ENCODE peak calls at places on chromosome 9, in four cellular contexts. P is H9, K is H1, C is IMR-90. A is an unnamed sample.

GRCh38 chr9:134785325-134786108 is 95.1 kb upstream of the FCN2 start:
- DNase-seq in P (no peak), K (no peak), C (no peak), A (no peak)

GRCh38 chr9:108241384-108241783 is 614.4 kb downstream of the ACTL7B start:
- DNase-seq in P (no peak), K (no peak), C (no peak), A (peak; percentile 62)

GRCh38 chr9:120774719-120775118 is 18.5 kb downstream of the FBXW2 start:
- DNase-seq in P (no peak), K (no peak), C (no peak), A (no peak)

GRCh38 chr9:113158446-113158845 is 7.6 kb downstream of the SLC31A2 start:
- DNase-seq in P (no peak), K (no peak), C (no peak), A (no peak)

GRCh38 chr9:92476962-92477361 is 5.3 kb downstream of the ASPN start:
- DNase-seq in P (no peak), K (no peak), C (no peak), A (no peak)

GRCh38 chr9:92098638-92099037 is 16.6 kb downstream of the SPTLC1 start:
- DNase-seq in P (no peak), K (no peak), C (no peak), A (peak; percentile 34)

GRCh38 chr9:2120926-2121689 is 106.0 kb downstream of the SMARCA2 start:
- DNase-seq in P (no peak), K (no peak), C (peak; percentile 56), A (no peak)

GRCh38 chr9:87714819-87715218 is 11.1 kb upstream of the CTSL start:
- DNase-seq in P (no peak), K (no peak), C (peak; percentile 90), A (no peak)

GRCh38 chr9:116812231-116813028 is 125.3 kb downstream of the TRIM32 start:
- DNase-seq in P (no peak), K (no peak), C (peak; percentile 13), A (no peak)

GRCh38 chr9:122056484-122056883 is 36.6 kb downstream of the TTLL11 start:
- DNase-seq in P (peak; percentile 61), K (peak; percentile 57), C (no peak), A (peak; percentile 69)

GRCh38 chr9:122463828-122464632 is 13.7 kb downstream of the OR1J1 start:
- DNase-seq in P (peak; percentile 74), K (no peak), C (no peak), A (peak; percentile 55)

GRCh38 chr9:69427286-69427685 is 102.3 kb downstream of the ENTREP1 start:
- DNase-seq in P (no peak), K (no peak), C (peak; percentile 11), A (no peak)

GRCh38 chr9:20552874-20553624 is 69.2 kb downstream of the MLLT3 start:
- DNase-seq in P (no peak), K (no peak), C (peak; percentile 25), A (no peak)

GRCh38 chr9:131330814-131331600 is 41.5 kb downstream of the PLPP7 start:
- DNase-seq in P (peak; percentile 87), K (peak; percentile 80), C (no peak), A (peak; percentile 99)

GRCh38 chr9:2622361-2623045 is 916 bp downstream of the VLDLR start:
- DNase-seq in P (peak; percentile 39), K (peak; percentile 55), C (peak; percentile 17), A (peak; percentile 35)

GRCh38 chr9:129570450-129571297 is 50.2 kb downstream of the C9orf50 start:
- DNase-seq in P (peak; percentile 62), K (peak; percentile 56), C (peak; percentile 90), A (peak; percentile 90)

GRCh38 chr9:15612962-15613361 is 60.1 kb downstream of the CCDC171 start:
- DNase-seq in P (no peak), K (no peak), C (no peak), A (no peak)

GRCh38 chr9:15622596-15622995 is 69.8 kb downstream of the CCDC171 start:
- DNase-seq in P (no peak), K (no peak), C (peak; percentile 46), A (peak; percentile 19)

GRCh38 chr9:15618540-15619331 is 65.9 kb downstream of the CCDC171 start:
- DNase-seq in P (no peak), K (no peak), C (no peak), A (no peak)

DNA sequence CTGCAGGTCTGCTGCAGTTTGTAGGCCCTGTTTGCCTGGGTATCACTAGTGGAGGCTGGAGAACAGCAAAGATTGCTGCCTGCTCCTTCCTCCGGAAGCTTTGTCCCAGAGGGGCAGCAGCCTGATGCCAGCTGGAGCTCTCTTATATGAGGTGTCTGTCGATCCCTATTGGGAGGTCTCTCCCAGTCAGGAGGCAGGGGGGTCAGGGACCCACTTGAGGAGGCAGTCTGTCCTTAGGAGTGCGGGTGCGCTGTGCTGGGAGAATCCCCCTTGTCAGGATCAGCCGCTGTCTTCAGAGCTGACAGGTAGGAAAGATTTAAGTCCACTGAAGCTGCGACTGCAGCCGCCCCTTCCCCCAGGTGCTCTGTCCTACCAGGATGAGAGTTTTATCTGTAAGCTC is 64.9 kb downstream of the CCDC171 start:
- DNase-seq in P (no peak), K (no peak), C (no peak), A (no peak)
- H4K5ac ChIP-seq in P (no peak overlapping the region), K (no peak overlapping the region), C (no peak overlapping the region), A (no peak overlapping the region)

DNA sequence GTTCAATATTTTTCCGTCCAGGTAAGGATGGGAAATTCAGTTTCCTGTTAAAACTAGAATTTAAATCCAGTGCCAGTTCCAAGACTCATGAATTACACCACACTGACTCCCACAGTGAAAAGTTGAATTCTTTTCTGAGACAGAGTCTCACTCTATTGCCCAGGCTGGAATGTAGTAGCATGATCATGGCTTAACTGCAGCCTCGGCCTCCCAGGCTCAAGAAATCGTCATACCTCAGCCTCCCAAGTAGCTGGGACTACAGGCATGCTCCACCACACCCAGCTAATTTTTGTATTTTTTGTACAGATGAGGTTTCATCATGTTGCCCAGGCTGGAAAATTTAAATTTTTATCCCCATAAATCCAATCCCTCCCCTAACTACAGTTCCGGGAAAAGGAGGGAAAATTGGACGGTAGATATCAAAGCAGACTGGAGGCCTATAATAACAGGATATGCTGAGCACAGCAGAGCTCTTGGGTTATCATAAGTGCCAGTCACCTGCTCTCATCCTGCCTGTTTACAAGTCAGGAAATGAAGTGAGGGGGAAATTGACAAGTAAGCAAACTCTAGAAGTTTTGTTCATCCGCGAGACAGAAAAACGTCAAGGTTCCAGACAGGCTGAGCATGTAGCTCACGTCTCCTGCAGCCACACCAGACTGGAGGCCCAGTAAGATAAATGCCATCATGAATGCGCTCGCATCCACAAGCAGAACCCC is 105.7 kb downstream of the UGCG start:
- DNase-seq in P (no peak), K (no peak), C (no peak), A (no peak)
- H4K5ac ChIP-seq in P (no peak overlapping the region), K (no peak overlapping the region), C (peak overlapping the region; percentile 93), A (no peak overlapping the region)

DNA sequence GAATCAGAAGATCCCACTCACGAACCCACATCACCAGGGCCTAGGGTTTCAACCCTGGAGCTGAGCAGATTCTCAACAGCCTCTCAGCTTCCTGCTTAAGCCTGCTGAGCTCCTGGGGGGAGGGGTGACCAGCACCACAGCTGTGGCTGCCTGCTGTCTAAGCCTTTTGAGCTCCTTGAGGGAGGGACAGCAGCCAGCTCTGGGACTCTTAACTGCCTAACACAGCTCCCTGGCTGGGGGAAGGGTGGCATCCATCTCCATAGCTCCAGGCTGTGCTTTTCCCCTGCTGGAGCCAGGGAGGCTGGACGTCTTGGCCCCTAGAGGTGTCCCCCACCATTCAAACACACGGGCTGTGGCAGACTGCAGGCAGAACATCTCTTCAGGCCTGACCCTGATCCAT is 250.3 kb downstream of the DMAC1 start:
- DNase-seq in P (peak; percentile 78), K (peak; percentile 53), C (no peak), A (peak; percentile 92)
- H4K5ac ChIP-seq in P (no peak overlapping the region), K (no peak overlapping the region), C (no peak overlapping the region), A (no peak overlapping the region)

DNA sequence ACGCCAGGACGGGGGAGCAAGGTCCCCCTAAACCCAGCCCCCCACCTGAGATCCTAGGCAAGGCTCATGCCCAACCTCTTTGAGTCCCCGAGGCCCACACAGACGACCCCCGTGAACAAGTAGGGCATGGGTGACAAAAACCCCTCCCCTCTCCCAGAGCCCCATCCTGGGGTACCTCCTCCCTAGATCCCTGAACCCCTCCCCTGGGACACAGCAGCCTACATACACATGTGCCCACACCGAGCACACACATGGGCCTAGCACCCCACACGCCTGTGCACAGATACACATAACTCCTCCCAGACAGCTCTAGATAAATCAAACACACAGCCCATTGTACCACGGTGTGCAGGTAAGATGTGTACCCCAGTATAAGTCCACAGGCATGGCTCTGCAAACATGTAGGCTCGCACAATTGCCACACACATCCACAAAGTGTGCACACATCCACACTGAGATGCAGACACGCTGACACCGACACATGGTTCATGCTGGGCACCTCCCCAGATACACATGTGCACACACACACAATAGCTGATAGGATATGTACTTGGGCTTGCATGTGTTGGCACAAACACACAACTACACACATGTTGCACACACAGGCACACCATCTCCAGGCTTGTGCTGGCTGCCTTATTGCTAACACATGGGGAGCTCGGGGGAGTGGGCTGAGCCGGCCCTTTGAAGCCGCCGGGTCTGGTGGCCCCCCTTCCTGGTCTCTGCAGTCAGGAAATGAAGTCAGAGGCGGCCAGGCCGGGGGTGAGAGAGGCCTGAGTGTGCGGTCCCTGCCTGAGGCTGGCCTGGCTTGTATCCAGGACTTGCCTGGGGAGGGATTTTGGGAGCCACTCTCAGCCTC is 30.3 kb downstream of the GOLGA2 start:
- DNase-seq in P (peak; percentile 65), K (no peak), C (peak; percentile 81), A (peak; percentile 69)
- H4K5ac ChIP-seq in P (no peak overlapping the region), K (no peak overlapping the region), C (peak overlapping the region; percentile 62), A (no peak overlapping the region)

GRCh38 chr9:126661122-126661520 is 47.4 kb downstream of the LMX1B start:
- DNase-seq in P (no peak), K (no peak), C (no peak), A (no peak)
- H4K5ac ChIP-seq in P (no peak overlapping the region), K (peak overlapping the region; percentile 15), C (no peak overlapping the region), A (no peak overlapping the region)

GRCh38 chr9:133587051-133587450 is 22.1 kb downstream of the FAM163B start:
- DNase-seq in P (no peak), K (no peak), C (no peak), A (no peak)

GRCh38 chr9:133584559-133585476 is 24.4 kb downstream of the FAM163B start:
- DNase-seq in P (peak; percentile 62), K (peak; percentile 73), C (no peak), A (peak; percentile 49)

GRCh38 chr9:133585481-133586367 is 23.5 kb downstream of the FAM163B start:
- DNase-seq in P (no peak), K (peak; percentile 68), C (no peak), A (no peak)

GRCh38 chr9:133589454-133590227 is 19.5 kb downstream of the FAM163B start:
- DNase-seq in P (peak; percentile 83), K (peak; percentile 95), C (no peak), A (peak; percentile 75)

GRCh38 chr9:133587466-133587865 is 21.7 kb downstream of the FAM163B start:
- DNase-seq in P (no peak), K (no peak), C (no peak), A (no peak)
- H4K5ac ChIP-seq in P (no peak overlapping the region), K (no peak overlapping the region), C (no peak overlapping the region), A (no peak overlapping the region)

GRCh38 chr9:71168418-71168817 is 47.0 kb upstream of the TRPM3 start:
- DNase-seq in P (no peak), K (no peak), C (no peak), A (no peak)
- H4K5ac ChIP-seq in P (no peak overlapping the region), K (no peak overlapping the region), C (no peak overlapping the region), A (no peak overlapping the region)

A was measured in mesendoderm.